ENCODE peak calls at places on chromosomes 12 and 14, in nine cellular contexts. C, Q, W, T, D, U, E, S and P are unnamed samples.
A peak's percentile ranks its signal among the peaks of the same experiment; 100 is the strongest.

GRCh38 chr12:1130164-1130563 is 139.1 kb downstream of the ERC1 start:
- DNase-seq in U (no peak), E (peak; percentile 8), C (no peak), S (no peak), D (no peak), W (no peak), T (no peak), Q (no peak), P (no peak)

GRCh38 chr12:102300824-102301461 is 103.3 kb upstream of the PMCH start:
- DNase-seq in S (no peak), T (no peak), W (peak; percentile 21), Q (peak; percentile 21), U (no peak), C (peak; percentile 59), E (peak; percentile 19), D (peak; percentile 12), P (peak; percentile 56)

GRCh38 chr12:46110928-46111699 is 120.7 kb upstream of the SCAF11 start:
- DNase-seq in D (no peak), T (no peak), Q (no peak), E (no peak), U (no peak), S (no peak), C (no peak), W (no peak), P (no peak)

GRCh38 chr12:131195796-131196195 is 242.1 kb downstream of the ADGRD1 start:
- DNase-seq in C (no peak), W (no peak), Q (no peak), T (peak; percentile 49), D (no peak), U (no peak), E (no peak), S (no peak), P (no peak)

GRCh38 chr14:73795974-73796373 is 55.7 kb upstream of the PTGR2 start:
- DNase-seq in T (no peak), C (peak; percentile 63), W (no peak), E (no peak), U (peak; percentile 85), Q (no peak), D (peak; percentile 49), S (no peak), P (no peak)

GRCh38 chr12:26630546-26631027 is 202.4 kb downstream of the ITPR2 start:
- DNase-seq in C (peak; percentile 66), E (peak; percentile 92), D (no peak), Q (no peak), U (no peak), W (no peak), T (no peak), S (no peak), P (no peak)

GRCh38 chr12:110183386-110183785 is 59.2 kb downstream of the IFT81 start:
- DNase-seq in Q (no peak), D (no peak), W (no peak), T (no peak), C (no peak), U (no peak), E (no peak), S (no peak), P (no peak)

GRCh38 chr12:123546281-123546680 is 12.8 kb upstream of the RILPL1 start:
- DNase-seq in C (peak; percentile 51), U (peak; percentile 82), T (no peak), S (no peak), D (peak; percentile 28), Q (no peak), E (no peak), W (no peak), P (no peak)

GRCh38 chr12:39011161-39011560 is 105.8 kb upstream of the CPNE8 start:
- DNase-seq in S (no peak), T (no peak), U (no peak), W (no peak), E (no peak), C (no peak), Q (no peak), D (no peak), P (no peak)

GRCh38 chr14:88234442-88234841 is 88.6 kb downstream of the KCNK10 start:
- DNase-seq in W (no peak), U (no peak), T (no peak), C (no peak), Q (no peak), E (no peak), D (no peak), S (no peak), P (no peak)

GRCh38 chr14:75822522-75823288 is 159.1 kb downstream of the TGFB3 start:
- DNase-seq in S (no peak), T (no peak), D (no peak), C (peak; percentile 86), E (no peak), U (peak; percentile 30), W (no peak), Q (no peak), P (no peak)

GRCh38 chr14:36976571-36977023 is 195.8 kb downstream of the SLC25A21 start:
- DNase-seq in C (peak; percentile 75), S (no peak), W (no peak), Q (no peak), U (no peak), T (no peak), E (no peak), D (no peak), P (no peak)

GRCh38 chr12:50597200-50598195 is 92.7 kb downstream of the DIP2B start:
- DNase-seq in S (no peak), C (peak; percentile 95), E (peak; percentile 63), T (no peak), Q (peak; percentile 85), U (peak; percentile 81), D (peak; percentile 67), W (no peak), P (no peak)

GRCh38 chr12:47811581-47812484 is 7.9 kb downstream of the HDAC7 start:
- DNase-seq in Q (no peak), D (no peak), C (peak; percentile 92), T (peak; percentile 91), U (no peak), W (no peak), E (no peak), S (no peak), P (no peak)

GRCh38 chr12:56635539-56636117 is 5.5 kb upstream of the BAZ2A start:
- DNase-seq in W (peak; percentile 34), C (no peak), T (peak; percentile 70), S (no peak), Q (no peak), U (peak; percentile 48), D (no peak), E (no peak), P (no peak)

GRCh38 chr12:59615392-59616165 is 19.8 kb downstream of the SLC16A7 start:
- DNase-seq in S (no peak), D (no peak), T (no peak), C (no peak), Q (no peak), W (no peak), E (no peak), U (no peak), P (no peak)

GRCh38 chr12:50314629-50315312 is 31.5 kb upstream of the LIMA1 start:
- DNase-seq in E (peak; percentile 35), C (peak; percentile 62), W (peak; percentile 16), Q (no peak), T (no peak), S (peak; percentile 8), D (peak; percentile 54), U (peak; percentile 55), P (peak; percentile 43)

GRCh38 chr12:64102339-64102738 is 119.8 kb downstream of the KICS2 start:
- DNase-seq in T (no peak), S (no peak), Q (no peak), U (peak; percentile 41), D (no peak), W (no peak), C (peak; percentile 72), E (no peak), P (no peak)

GRCh38 chr12:109165599-109165998 is 49.2 kb downstream of the ACACB start:
- DNase-seq in C (peak; percentile 44), D (no peak), Q (no peak), S (no peak), T (no peak), U (no peak), W (no peak), E (no peak), P (no peak)

GRCh38 chr12:42589465-42590323 is at the start of gene PRICKLE1:
- DNase-seq in U (peak; percentile 28), E (no peak), Q (peak; percentile 17), C (peak; percentile 86), S (peak; percentile 48), D (peak; percentile 24), T (no peak), W (peak; percentile 50), P (peak; percentile 25)